ENCODE peak calls at places on chromosomes 3 and 15, in four cellular contexts. E is IMR-90; D is kidney glomerular epithelial cell; P is CD4-positive, CD25-positive, alpha-beta regulatory T cell. L is an unnamed sample.

GRCh38 chr3:54132685-54133084 is 10.3 kb downstream of the CACNA2D3 start:
- DNase-seq in P (no peak), D (no peak), E (no peak), L (no peak)

GRCh38 chr15:40922608-40923005 is 6.5 kb upstream of the DLL4 start:
- DNase-seq in E (no peak), D (no peak), P (no peak), L (no peak)

GRCh38 chr3:120472121-120472844 is 21.5 kb upstream of the FSTL1 start:
- DNase-seq in E (no peak), P (no peak), D (no peak), L (no peak)

GRCh38 chr3:13041113-13041776 is 32.0 kb downstream of the IQSEC1 start:
- DNase-seq in E (no peak), D (no peak), P (no peak), L (no peak)

GRCh38 chr15:84766461-84767005 is 18.1 kb downstream of the ZNF592 start:
- DNase-seq in P (no peak), E (no peak), D (no peak), L (no peak)

GRCh38 chr3:77489216-77489615 is 449.3 kb downstream of the ROBO2 start:
- DNase-seq in E (no peak), D (no peak), P (no peak), L (no peak)

GRCh38 chr3:125137432-125138033 is 75.0 kb downstream of the SLC12A8 start:
- DNase-seq in P (no peak), D (no peak), E (peak; percentile 76), L (no peak)

GRCh38 chr3:97935842-97936241 is 36.4 kb downstream of the RIOX2 start:
- DNase-seq in D (no peak), E (no peak), P (no peak), L (no peak)

GRCh38 chr3:101303089-101303731 is 17.2 kb downstream of the IMPG2 start:
- DNase-seq in E (peak; percentile 91), P (no peak), D (no peak), L (no peak)

GRCh38 chr15:35206060-35206675 is 121.1 kb upstream of the NANOGP8 start:
- DNase-seq in P (peak; percentile 30), D (no peak), E (peak; percentile 13), L (peak; percentile 62)

GRCh38 chr3:151327571-151328198 is 1.7 kb downstream of the P2RY13 start:
- DNase-seq in P (peak; percentile 30), E (peak; percentile 34), D (peak; percentile 23), L (peak; percentile 34)

GRCh38 chr3:26437678-26438077 is 184.9 kb upstream of the LRRC3B start:
- DNase-seq in D (peak; percentile 82), E (no peak), P (no peak), L (no peak)

GRCh38 chr15:40893733-40894688 is at the start of gene VPS18:
- DNase-seq in E (peak; percentile 97), D (peak; percentile 98), P (peak; percentile 98), L (peak; percentile 99)

GRCh38 chr3:28171962-28172361 is 69.5 kb upstream of the CMC1 start:
- DNase-seq in P (peak; percentile 79), E (peak; percentile 1), D (no peak), L (no peak)

GRCh38 chr3:187072582-187072981 is 66.7 kb downstream of the RPL39L start:
- DNase-seq in E (no peak), D (no peak), P (no peak), L (no peak)

GRCh38 chr15:41462396-41462795 is 31.3 kb upstream of the ITPKA start:
- DNase-seq in P (no peak), D (no peak), E (peak; percentile 23), L (no peak)

GRCh38 chr3:134677196-134677986 is 26.6 kb upstream of the KY start:
- DNase-seq in D (no peak), E (no peak), P (no peak), L (peak; percentile 57)

GRCh38 chr3:57958642-57959406 is 49.4 kb upstream of the FLNB start:
- DNase-seq in P (no peak), E (no peak), D (no peak), L (no peak)

GRCh38 chr15:29040367-29040745 is 154.6 kb downstream of the APBA2 start:
- DNase-seq in P (no peak), E (peak; percentile 70), D (no peak), L (peak; percentile 81)

GRCh38 chr3:65603631-65604030 is 435.1 kb downstream of the MAGI1 start:
- DNase-seq in P (no peak), E (no peak), D (no peak), L (no peak)

GRCh38 chr3:132879651-132880050 is 157.4 kb upstream of the NPHP3 start:
- DNase-seq in D (no peak), E (no peak), P (no peak), L (no peak)

GRCh38 chr15:33600161-33600560 is 289.4 kb downstream of the RYR3 start:
- DNase-seq in D (no peak), E (no peak), P (no peak), L (no peak)

GRCh38 chr15:92393287-92393993 is at the start of gene ST8SIA2:
- DNase-seq in E (no peak), P (peak; percentile 3), D (no peak), L (peak; percentile 78)

GRCh38 chr3:15794303-15794771 is 3.4 kb downstream of the ANKRD28 start:
- DNase-seq in D (peak; percentile 33), P (no peak), E (peak; percentile 87), L (no peak)

GRCh38 chr3:108218811-108219210 is 3.4 kb downstream of the IFT57 start:
- DNase-seq in P (no peak), E (peak; percentile 53), D (no peak), L (no peak)

GRCh38 chr3:14658978-14659377 is 7.4 kb downstream of the CCDC174 start:
- DNase-seq in P (no peak), E (no peak), D (no peak), L (no peak)

GRCh38 chr3:41159581-41160189 is 39.6 kb upstream of the CTNNB1 start:
- DNase-seq in P (no peak), D (peak; percentile 23), E (no peak), L (no peak)

GRCh38 chr3:138042043-138042442 is 32.1 kb downstream of the CLDN18 start:
- DNase-seq in D (no peak), E (peak; percentile 89), P (no peak), L (no peak)

GRCh38 chr15:91196768-91197167 is 96.7 kb downstream of the SV2B start:
- DNase-seq in E (no peak), P (no peak), D (no peak), L (no peak)

GRCh38 chr15:92882697-92883642 is 17.2 kb upstream of the CHD2 start:
- DNase-seq in D (no peak), E (no peak), P (no peak), L (no peak)

GRCh38 chr15:88658070-88658965 is 19.5 kb downstream of the ISG20 start:
- DNase-seq in D (no peak), E (no peak), P (no peak), L (no peak)

GRCh38 chr15:64232400-64232799 is 69.6 kb upstream of the PPIB start:
- DNase-seq in E (peak; percentile 83), D (peak; percentile 96), P (no peak), L (no peak)

GRCh38 chr15:69554321-69554961 is 101.8 kb downstream of the RPLP1 start:
- DNase-seq in E (peak; percentile 14), D (no peak), P (no peak), L (no peak)

GRCh38 chr3:13166243-13167063 is 93.2 kb upstream of the IQSEC1 start:
- DNase-seq in D (no peak), P (no peak), E (no peak), L (peak; percentile 7)

GRCh38 chr15:74653426-74654082 is 37.9 kb downstream of the CLK3 start:
- DNase-seq in P (no peak), D (peak; percentile 84), E (peak; percentile 59), L (no peak)

GRCh38 chr3:12670365-12670764 is 6.4 kb upstream of the RAF1 start:
- DNase-seq in E (no peak), D (no peak), P (no peak), L (no peak)

L was measured in NCI-H82.